ENCODE peak calls at places on chromosomes 5 and 9, in eight cellular contexts. One of them, this sample, is unnamed.
A peak's percentile ranks its signal among the peaks of the same experiment; 100 is the strongest.

GRCh38 chr5:124663101-124663506 is 83.3 kb downstream of the ZNF608 start:
- DNase-seq in astrocyte of the spinal cord: no peak
- DNase-seq in H9: no peak
- DNase-seq in OCI-LY7: no peak
- DNase-seq in A549: no peak
- DNase-seq in dorsolateral prefrontal cortex: no peak
- DNase-seq in cardiac muscle cell: no peak
- DNase-seq in choroid plexus epithelial cell: no peak
- DNase-seq in this sample: no peak

GRCh38 chr9:134326754-134327526 is 685 bp downstream of the RXRA start:
- DNase-seq in astrocyte of the spinal cord: peak; percentile 48
- DNase-seq in H9: no peak
- DNase-seq in OCI-LY7: no peak
- DNase-seq in A549: peak; percentile 28
- DNase-seq in dorsolateral prefrontal cortex: no peak
- DNase-seq in cardiac muscle cell: peak; percentile 45
- DNase-seq in choroid plexus epithelial cell: peak; percentile 46
- DNase-seq in this sample: no peak

GRCh38 chr5:52757991-52758390 is 29.7 kb upstream of the ITGA1 start:
- DNase-seq in astrocyte of the spinal cord: no peak
- DNase-seq in H9: no peak
- DNase-seq in OCI-LY7: no peak
- DNase-seq in A549: no peak
- DNase-seq in dorsolateral prefrontal cortex: no peak
- DNase-seq in cardiac muscle cell: no peak
- DNase-seq in choroid plexus epithelial cell: no peak
- DNase-seq in this sample: no peak

GRCh38 chr9:138003485-138004190 is 126.1 kb downstream of the CACNA1B start:
- DNase-seq in astrocyte of the spinal cord: no peak
- DNase-seq in H9: no peak
- DNase-seq in OCI-LY7: no peak
- DNase-seq in A549: no peak
- DNase-seq in dorsolateral prefrontal cortex: no peak
- DNase-seq in cardiac muscle cell: no peak
- DNase-seq in choroid plexus epithelial cell: no peak
- DNase-seq in this sample: no peak

GRCh38 chr9:31140316-31140715 is 1244.1 kb upstream of the ACO1 start:
- DNase-seq in astrocyte of the spinal cord: peak; percentile 70
- DNase-seq in H9: no peak
- DNase-seq in OCI-LY7: peak; percentile 22
- DNase-seq in A549: peak; percentile 7
- DNase-seq in dorsolateral prefrontal cortex: no peak
- DNase-seq in cardiac muscle cell: peak; percentile 59
- DNase-seq in choroid plexus epithelial cell: peak; percentile 73
- DNase-seq in this sample: no peak

GRCh38 chr9:116365056-116365471 is 211.5 kb downstream of the PAPPA start:
- DNase-seq in astrocyte of the spinal cord: peak; percentile 74
- DNase-seq in H9: no peak
- DNase-seq in OCI-LY7: no peak
- DNase-seq in A549: no peak
- DNase-seq in dorsolateral prefrontal cortex: peak; percentile 42
- DNase-seq in cardiac muscle cell: peak; percentile 85
- DNase-seq in choroid plexus epithelial cell: peak; percentile 76
- DNase-seq in this sample: no peak

GRCh38 chr9:101380295-101380694 is 4.5 kb downstream of the BAAT start:
- DNase-seq in astrocyte of the spinal cord: no peak
- DNase-seq in H9: no peak
- DNase-seq in OCI-LY7: no peak
- DNase-seq in A549: no peak
- DNase-seq in dorsolateral prefrontal cortex: no peak
- DNase-seq in cardiac muscle cell: no peak
- DNase-seq in choroid plexus epithelial cell: no peak
- DNase-seq in this sample: no peak

GRCh38 chr5:65209341-65209740 is 272.4 kb downstream of the ADAMTS6 start:
- DNase-seq in astrocyte of the spinal cord: peak; percentile 94
- DNase-seq in H9: no peak
- DNase-seq in OCI-LY7: no peak
- DNase-seq in A549: peak; percentile 11
- DNase-seq in dorsolateral prefrontal cortex: no peak
- DNase-seq in cardiac muscle cell: peak; percentile 59
- DNase-seq in choroid plexus epithelial cell: peak; percentile 86
- DNase-seq in this sample: no peak

GRCh38 chr5:169347786-169348185 is 46.8 kb upstream of the SLIT3 start:
- DNase-seq in astrocyte of the spinal cord: no peak
- DNase-seq in H9: no peak
- DNase-seq in OCI-LY7: no peak
- DNase-seq in A549: no peak
- DNase-seq in dorsolateral prefrontal cortex: no peak
- DNase-seq in cardiac muscle cell: no peak
- DNase-seq in choroid plexus epithelial cell: no peak
- DNase-seq in this sample: no peak

GRCh38 chr9:125805057-125805456 is 57.9 kb downstream of the PBX3 start:
- DNase-seq in astrocyte of the spinal cord: peak; percentile 64
- DNase-seq in H9: no peak
- DNase-seq in OCI-LY7: no peak
- DNase-seq in A549: no peak
- DNase-seq in dorsolateral prefrontal cortex: no peak
- DNase-seq in cardiac muscle cell: peak; percentile 65
- DNase-seq in choroid plexus epithelial cell: no peak
- DNase-seq in this sample: no peak

GRCh38 chr9:92642599-92642998 is 27.3 kb downstream of the IPPK start:
- DNase-seq in astrocyte of the spinal cord: no peak
- DNase-seq in H9: peak; percentile 12
- DNase-seq in OCI-LY7: no peak
- DNase-seq in A549: no peak
- DNase-seq in dorsolateral prefrontal cortex: no peak
- DNase-seq in cardiac muscle cell: no peak
- DNase-seq in choroid plexus epithelial cell: no peak
- DNase-seq in this sample: no peak

GRCh38 chr5:138743506-138743905 is 9.7 kb upstream of the CTNNA1 start:
- DNase-seq in astrocyte of the spinal cord: no peak
- DNase-seq in H9: peak; percentile 45
- DNase-seq in OCI-LY7: no peak
- DNase-seq in A549: no peak
- DNase-seq in dorsolateral prefrontal cortex: no peak
- DNase-seq in cardiac muscle cell: no peak
- DNase-seq in choroid plexus epithelial cell: no peak
- DNase-seq in this sample: no peak

DNA sequence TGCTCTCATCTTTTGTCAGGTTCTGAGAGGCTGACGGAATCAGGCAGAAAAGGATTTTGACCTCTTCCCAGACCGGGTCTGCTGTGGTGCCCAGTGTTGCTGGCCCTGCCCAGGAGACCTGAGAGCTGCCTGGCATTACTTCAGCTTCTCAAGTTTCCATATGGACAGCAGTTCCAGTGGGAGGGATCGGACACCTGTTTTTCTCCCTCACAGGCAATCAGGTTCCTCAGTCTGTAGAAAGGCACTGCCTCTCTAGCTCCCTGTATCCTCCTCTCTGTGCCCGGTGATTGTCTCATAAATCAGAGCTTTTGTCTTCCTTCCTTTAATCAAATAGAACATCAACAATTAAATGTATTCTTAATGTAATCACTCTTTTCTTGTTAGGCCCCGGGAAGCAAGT is 198.7 kb downstream of the SEMA6A start:
- DNase-seq in astrocyte of the spinal cord: no peak
- DNase-seq in H9: no peak
- DNase-seq in OCI-LY7: no peak
- DNase-seq in A549: no peak
- DNase-seq in dorsolateral prefrontal cortex: no peak
- DNase-seq in cardiac muscle cell: no peak
- DNase-seq in choroid plexus epithelial cell: no peak
- DNase-seq in this sample: no peak
- TF ChIP-seq CTCF in astrocyte of the spinal cord: no peak
- TF ChIP-seq CTCF in H9: no peak
- TF ChIP-seq CTCF in OCI-LY7: no peak
- TF ChIP-seq CTCF in A549: no peak
- TF ChIP-seq CTCF in dorsolateral prefrontal cortex: no peak
- TF ChIP-seq CTCF in cardiac muscle cell: no peak
- TF ChIP-seq CTCF in choroid plexus epithelial cell: no peak
- TF ChIP-seq CTCF in this sample: no peak

GRCh38 chr5:157649091-157649490 is 3.1 kb downstream of the SOX30 start:
- DNase-seq in astrocyte of the spinal cord: no peak
- DNase-seq in H9: no peak
- DNase-seq in OCI-LY7: no peak
- DNase-seq in A549: no peak
- DNase-seq in dorsolateral prefrontal cortex: no peak
- DNase-seq in cardiac muscle cell: no peak
- DNase-seq in choroid plexus epithelial cell: no peak
- DNase-seq in this sample: no peak

GRCh38 chr5:157651011-157651611 is 1.1 kb downstream of the SOX30 start:
- DNase-seq in astrocyte of the spinal cord: no peak
- DNase-seq in H9: no peak
- DNase-seq in OCI-LY7: no peak
- DNase-seq in A549: no peak
- DNase-seq in dorsolateral prefrontal cortex: no peak
- DNase-seq in cardiac muscle cell: no peak
- DNase-seq in choroid plexus epithelial cell: no peak
- DNase-seq in this sample: no peak

GRCh38 chr5:157652377-157652692 is at the start of gene SOX30:
- DNase-seq in astrocyte of the spinal cord: no peak
- DNase-seq in H9: no peak
- DNase-seq in OCI-LY7: no peak
- DNase-seq in A549: no peak
- DNase-seq in dorsolateral prefrontal cortex: no peak
- DNase-seq in cardiac muscle cell: no peak
- DNase-seq in choroid plexus epithelial cell: no peak
- DNase-seq in this sample: no peak

GRCh38 chr5:157648275-157648990 is 3.8 kb downstream of the SOX30 start:
- DNase-seq in astrocyte of the spinal cord: peak; percentile 42
- DNase-seq in H9: no peak
- DNase-seq in OCI-LY7: no peak
- DNase-seq in A549: no peak
- DNase-seq in dorsolateral prefrontal cortex: no peak
- DNase-seq in cardiac muscle cell: no peak
- DNase-seq in choroid plexus epithelial cell: no peak
- DNase-seq in this sample: no peak

GRCh38 chr5:157651623-157652376 is 438 bp downstream of the SOX30 start:
- DNase-seq in astrocyte of the spinal cord: peak; percentile 35
- DNase-seq in H9: peak; percentile 85
- DNase-seq in OCI-LY7: no peak
- DNase-seq in A549: no peak
- DNase-seq in dorsolateral prefrontal cortex: no peak
- DNase-seq in cardiac muscle cell: peak; percentile 83
- DNase-seq in choroid plexus epithelial cell: peak; percentile 72
- DNase-seq in this sample: peak; percentile 86
- TF ChIP-seq CTCF in astrocyte of the spinal cord: peak; percentile 28
- TF ChIP-seq CTCF in H9: peak; percentile 47
- TF ChIP-seq CTCF in OCI-LY7: no peak
- TF ChIP-seq CTCF in A549: no peak
- TF ChIP-seq CTCF in dorsolateral prefrontal cortex: no peak
- TF ChIP-seq CTCF in cardiac muscle cell: peak; percentile 52
- TF ChIP-seq CTCF in choroid plexus epithelial cell: peak; percentile 51
- TF ChIP-seq CTCF in this sample: no peak

GRCh38 chr9:79477955-79478751 is 93.6 kb upstream of the TLE4 start:
- DNase-seq in astrocyte of the spinal cord: peak; percentile 24
- DNase-seq in H9: peak; percentile 60
- DNase-seq in OCI-LY7: peak; percentile 25
- DNase-seq in A549: peak; percentile 19
- DNase-seq in dorsolateral prefrontal cortex: peak; percentile 50
- DNase-seq in cardiac muscle cell: peak; percentile 38
- DNase-seq in choroid plexus epithelial cell: peak; percentile 57
- DNase-seq in this sample: peak; percentile 61
- TF ChIP-seq CTCF in astrocyte of the spinal cord: peak; percentile 67
- TF ChIP-seq CTCF in H9: peak; percentile 77
- TF ChIP-seq CTCF in OCI-LY7: peak; percentile 66
- TF ChIP-seq CTCF in A549: peak; percentile 8
- TF ChIP-seq CTCF in dorsolateral prefrontal cortex: peak; percentile 69
- TF ChIP-seq CTCF in cardiac muscle cell: peak; percentile 57
- TF ChIP-seq CTCF in choroid plexus epithelial cell: peak; percentile 73
- TF ChIP-seq CTCF in this sample: peak; percentile 52

GRCh38 chr5:126741361-126741760 is 35.6 kb upstream of the LMNB1 start:
- DNase-seq in astrocyte of the spinal cord: no peak
- DNase-seq in H9: no peak
- DNase-seq in OCI-LY7: no peak
- DNase-seq in A549: peak; percentile 8
- DNase-seq in dorsolateral prefrontal cortex: no peak
- DNase-seq in cardiac muscle cell: no peak
- DNase-seq in choroid plexus epithelial cell: no peak
- DNase-seq in this sample: no peak
- TF ChIP-seq CTCF in astrocyte of the spinal cord: no peak
- TF ChIP-seq CTCF in H9: peak; percentile 35
- TF ChIP-seq CTCF in OCI-LY7: no peak
- TF ChIP-seq CTCF in A549: no peak
- TF ChIP-seq CTCF in dorsolateral prefrontal cortex: no peak
- TF ChIP-seq CTCF in cardiac muscle cell: no peak
- TF ChIP-seq CTCF in choroid plexus epithelial cell: peak; percentile 4
- TF ChIP-seq CTCF in this sample: no peak

GRCh38 chr5:66436721-66437120 is 159.5 kb upstream of the MAST4 start:
- DNase-seq in astrocyte of the spinal cord: no peak
- DNase-seq in H9: peak; percentile 59
- DNase-seq in OCI-LY7: peak; percentile 30
- DNase-seq in A549: peak; percentile 34
- DNase-seq in dorsolateral prefrontal cortex: no peak
- DNase-seq in cardiac muscle cell: no peak
- DNase-seq in choroid plexus epithelial cell: no peak
- DNase-seq in this sample: peak; percentile 2
- TF ChIP-seq CTCF in astrocyte of the spinal cord: peak; percentile 24
- TF ChIP-seq CTCF in H9: peak; percentile 60
- TF ChIP-seq CTCF in OCI-LY7: peak; percentile 72
- TF ChIP-seq CTCF in A549: peak; percentile 11
- TF ChIP-seq CTCF in dorsolateral prefrontal cortex: no peak
- TF ChIP-seq CTCF in cardiac muscle cell: peak; percentile 34
- TF ChIP-seq CTCF in choroid plexus epithelial cell: peak; percentile 28
- TF ChIP-seq CTCF in this sample: no peak

GRCh38 chr5:15499528-15500325 is at the start of gene FBXL7:
- DNase-seq in astrocyte of the spinal cord: peak; percentile 85
- DNase-seq in H9: peak; percentile 81
- DNase-seq in OCI-LY7: no peak
- DNase-seq in A549: peak; percentile 61
- DNase-seq in dorsolateral prefrontal cortex: peak; percentile 77
- DNase-seq in cardiac muscle cell: peak; percentile 87
- DNase-seq in choroid plexus epithelial cell: peak; percentile 85
- DNase-seq in this sample: no peak
- TF ChIP-seq CTCF in astrocyte of the spinal cord: peak; percentile 19
- TF ChIP-seq CTCF in H9: peak; percentile 10
- TF ChIP-seq CTCF in OCI-LY7: no peak
- TF ChIP-seq CTCF in A549: no peak
- TF ChIP-seq CTCF in dorsolateral prefrontal cortex: peak; percentile 48
- TF ChIP-seq CTCF in cardiac muscle cell: no peak
- TF ChIP-seq CTCF in choroid plexus epithelial cell: peak; percentile 22
- TF ChIP-seq CTCF in this sample: no peak

GRCh38 chr9:117704024-117704575 is at the start of gene TLR4:
- DNase-seq in astrocyte of the spinal cord: peak; percentile 94
- DNase-seq in H9: peak; percentile 38
- DNase-seq in OCI-LY7: peak; percentile 90
- DNase-seq in A549: no peak
- DNase-seq in dorsolateral prefrontal cortex: peak; percentile 5
- DNase-seq in cardiac muscle cell: peak; percentile 90
- DNase-seq in choroid plexus epithelial cell: peak; percentile 92
- DNase-seq in this sample: no peak
- TF ChIP-seq CTCF in astrocyte of the spinal cord: no peak
- TF ChIP-seq CTCF in H9: no peak
- TF ChIP-seq CTCF in OCI-LY7: no peak
- TF ChIP-seq CTCF in A549: no peak
- TF ChIP-seq CTCF in dorsolateral prefrontal cortex: no peak
- TF ChIP-seq CTCF in cardiac muscle cell: no peak
- TF ChIP-seq CTCF in choroid plexus epithelial cell: no peak
- TF ChIP-seq CTCF in this sample: no peak

This sample was measured in activated CD8-positive, alpha-beta T cell treated with anti-CD3 and anti-CD28 coated beads for 36 hours.